ENCODE peak calls at places on chromosomes 4 and X, in nine cellular contexts. D is GM23248, E is OCI-LY7, C is hepatocyte, K is HCT116, T is MM.1S, G is SK-N-SH, J is neural progenitor cell, S is GM23338. B is an unnamed sample.

GRCh38 chrX:112784692-112785091 is 55.9 kb downstream of the AMOT start:
- DNase-seq in D (no peak), E (no peak), C (no peak), K (no peak), T (no peak), G (no peak), J (no peak), S (no peak), B (no peak)

GRCh38 chr4:8079031-8079885 is 79.4 kb downstream of the ABLIM2 start:
- DNase-seq in D (peak; percentile 13), E (no peak), C (peak; percentile 48), K (no peak), T (no peak), G (peak; percentile 77), J (no peak), S (no peak), B (no peak)

GRCh38 chr4:72899214-72899613 is 170.3 kb downstream of the COX18 start:
- DNase-seq in D (no peak), E (no peak), C (no peak), K (no peak), T (no peak), G (no peak), J (no peak), S (peak; percentile 58), B (no peak)

GRCh38 chr4:181181331-181181730 is 1061.9 kb upstream of the TENM3 start:
- DNase-seq in D (peak; percentile 0), E (no peak), C (no peak), K (no peak), T (no peak), G (no peak), J (no peak), S (no peak), B (no peak)

GRCh38 chr4:38868055-38868965 is 704 bp downstream of the FAM114A1 start:
- DNase-seq in D (peak; percentile 72), E (no peak), C (peak; percentile 54), K (no peak), T (no peak), G (no peak), J (peak; percentile 12), S (peak; percentile 44), B (no peak)

GRCh38 chrX:11965436-11965835 is 172.8 kb upstream of the FRMPD4 start:
- DNase-seq in D (no peak), E (no peak), C (no peak), K (no peak), T (no peak), G (no peak), J (no peak), S (no peak), B (no peak)

GRCh38 chr4:1056671-1057402 is 45.4 kb downstream of the FGFRL1 start:
- DNase-seq in D (no peak), E (no peak), C (no peak), K (no peak), T (no peak), G (no peak), J (no peak), S (no peak), B (no peak)

GRCh38 chrX:121308276-121308805 is 260.9 kb downstream of the GLUD2 start:
- DNase-seq in D (peak; percentile 81), E (peak; percentile 45), C (peak; percentile 47), K (peak; percentile 10), T (peak; percentile 87), G (peak; percentile 1), J (peak; percentile 56), S (peak; percentile 42), B (peak; percentile 51)

GRCh38 chr4:8162625-8163024 is 4.0 kb upstream of the ABLIM2 start:
- DNase-seq in D (no peak), E (peak; percentile 91), C (no peak), K (no peak), T (no peak), G (no peak), J (no peak), S (no peak), B (no peak)

GRCh38 chr4:92232566-92232965 is 71.2 kb upstream of the GRID2 start:
- DNase-seq in D (peak; percentile 18), E (no peak), C (no peak), K (no peak), T (no peak), G (no peak), J (no peak), S (no peak), B (peak; percentile 47)

GRCh38 chrX:17067534-17067933 is 121.1 kb downstream of the REPS2 start:
- DNase-seq in D (no peak), E (no peak), C (no peak), K (no peak), T (no peak), G (peak; percentile 15), J (no peak), S (no peak), B (no peak)

GRCh38 chrX:121987163-121987562 is 939.8 kb downstream of the GLUD2 start:
- DNase-seq in D (peak; percentile 64), E (no peak), C (no peak), K (no peak), T (no peak), G (peak; percentile 1), J (no peak), S (no peak), B (no peak)

GRCh38 chr4:55355555-55355954 is 9.5 kb downstream of the SRD5A3 start:
- DNase-seq in D (no peak), E (no peak), C (no peak), K (no peak), T (no peak), G (no peak), J (no peak), S (no peak), B (no peak)

GRCh38 chr4:105462610-105463009 is 11.3 kb downstream of the PPA2 start:
- DNase-seq in D (no peak), E (no peak), C (no peak), K (no peak), T (no peak), G (no peak), J (no peak), S (no peak), B (no peak)

GRCh38 chr4:183797041-183797444 is 108.1 kb upstream of the STOX2 start:
- DNase-seq in D (no peak), E (no peak), C (peak; percentile 35), K (no peak), T (no peak), G (no peak), J (peak; percentile 35), S (peak; percentile 33), B (no peak)

DNA sequence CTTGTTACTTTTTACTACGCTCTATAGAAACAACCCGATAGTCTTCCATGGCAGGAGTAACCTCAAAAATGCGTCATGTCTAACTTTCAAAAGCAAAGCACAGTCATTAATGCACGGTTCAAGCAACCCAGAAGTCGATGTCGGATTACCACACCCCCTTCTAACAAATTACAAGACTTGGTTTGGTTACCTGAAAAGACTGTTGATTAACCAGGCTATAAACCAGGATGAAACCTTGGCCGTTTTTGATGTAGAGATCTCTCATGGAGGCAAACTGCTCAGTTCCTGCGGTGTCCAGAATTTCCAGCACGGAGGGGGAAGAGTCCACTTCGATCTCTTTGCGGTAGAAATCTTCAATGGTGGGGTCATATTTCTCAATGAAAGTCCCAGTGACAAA is 2.4 kb downstream of the RAP2C start:
- DNase-seq in D (peak; percentile 61), E (no peak), C (peak; percentile 17), K (no peak), T (peak; percentile 29), G (no peak), J (peak; percentile 20), S (no peak), B (peak; percentile 27)
- H3K79me2 ChIP-seq in D (peaks cover 43% of the 10 kb centered on the region), E (peaks cover 27% of the 10 kb centered on the region), C (peaks cover 36% of the 10 kb centered on the region), K (peaks cover 40% of the 10 kb centered on the region), T (peaks cover 38% of the 10 kb centered on the region), G (peaks cover 45% of the 10 kb centered on the region), J (peaks cover 26% of the 10 kb centered on the region), S (peaks cover 19% of the 10 kb centered on the region), B (peaks cover 39% of the 10 kb centered on the region)

GRCh38 chr4:112652216-112652615 is 15.3 kb downstream of the LARP7 start:
- DNase-seq in D (no peak), E (no peak), C (no peak), K (no peak), T (no peak), G (no peak), J (peak; percentile 86), S (peak; percentile 97), B (no peak)
- TF ChIP-seq EZH2phosphoT487 in D (no peak), E (no peak), C (no peak), K (no peak), T (no peak), G (no peak), J (peak; percentile 37), S (no peak), B (no peak)

GRCh38 chrX:132025085-132025484 is 2.0 kb downstream of the STK26 start:
- DNase-seq in D (no peak), E (no peak), C (no peak), K (no peak), T (no peak), G (no peak), J (peak; percentile 41), S (no peak), B (peak; percentile 35)

GRCh38 chrX:132023896-132024386 is 839 bp downstream of the STK26 start:
- DNase-seq in D (no peak), E (peak; percentile 57), C (no peak), K (no peak), T (peak; percentile 35), G (no peak), J (peak; percentile 49), S (peak; percentile 60), B (peak; percentile 31)

GRCh38 chrX:132022115-132022862 is 813 bp upstream of the STK26 start:
- DNase-seq in D (peak; percentile 8), E (peak; percentile 31), C (no peak), K (no peak), T (peak; percentile 18), G (peak; percentile 19), J (no peak), S (peak; percentile 14), B (peak; percentile 44)

GRCh38 chrX:132022863-132023116 is 312 bp upstream of the STK26 start:
- DNase-seq in D (no peak), E (no peak), C (no peak), K (no peak), T (peak; percentile 15), G (no peak), J (no peak), S (no peak), B (no peak)

DNA sequence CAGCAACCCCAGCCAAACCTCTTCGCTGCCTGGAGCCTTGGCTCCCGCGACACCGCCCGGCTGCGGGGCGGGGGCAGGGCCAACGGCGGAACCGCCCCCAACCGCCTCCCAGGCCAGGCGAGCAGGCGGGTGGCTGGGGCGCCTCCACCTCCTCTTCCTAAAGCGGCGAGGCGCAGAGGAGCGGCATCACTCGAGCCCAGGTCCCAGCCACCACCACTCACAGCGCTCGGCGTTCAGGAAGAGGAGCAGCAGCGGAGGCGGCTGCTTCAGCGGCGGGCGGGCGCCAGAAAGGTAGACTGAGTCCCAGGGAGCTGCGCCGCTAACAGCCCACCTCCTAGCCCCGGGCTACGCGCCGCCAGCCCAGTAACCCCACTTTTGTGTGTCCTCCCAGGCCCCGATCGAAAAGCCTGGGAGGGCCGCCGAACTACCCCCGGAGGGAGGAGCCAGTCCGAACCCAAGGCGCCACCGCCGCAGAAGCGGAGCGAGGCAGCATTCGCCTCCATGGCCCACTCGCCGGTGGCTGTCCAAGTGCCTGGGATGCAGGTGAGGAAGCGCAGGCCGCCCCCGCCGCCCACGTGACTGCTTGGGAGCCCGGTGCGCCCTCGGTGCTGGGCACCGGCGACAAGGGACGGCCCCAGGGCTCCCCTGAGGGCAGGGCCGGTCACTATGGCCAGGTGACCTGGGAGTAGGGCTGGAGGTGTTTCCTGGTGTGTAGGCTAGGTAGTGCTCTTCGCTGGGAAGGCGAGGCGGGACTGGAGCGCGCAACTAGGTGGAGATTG is at the start of gene STK26:
- DNase-seq in D (peak; percentile 65), E (peak; percentile 82), C (peak; percentile 80), K (peak; percentile 43), T (peak; percentile 71), G (peak; percentile 77), J (peak; percentile 88), S (peak; percentile 77), B (peak; percentile 84)
- H3K79me2 ChIP-seq in D (no peaks in the 10 kb centered on the region), E (peaks cover 46% of the 10 kb centered on the region), C (peaks cover 25% of the 10 kb centered on the region), K (peaks cover 41% of the 10 kb centered on the region), T (peaks cover 43% of the 10 kb centered on the region), G (no peaks in the 10 kb centered on the region), J (peaks cover 48% of the 10 kb centered on the region), S (peaks cover 43% of the 10 kb centered on the region), B (peaks cover 49% of the 10 kb centered on the region)

GRCh38 chrX:30153881-30154260 is 61.5 kb upstream of the MAGEB2 start:
- DNase-seq in D (peak; percentile 1), E (no peak), C (no peak), K (no peak), T (no peak), G (no peak), J (peak; percentile 2), S (no peak), B (no peak)
- TF ChIP-seq EZH2phosphoT487 in D (no peak), E (no peak), C (no peak), K (no peak), T (no peak), G (no peak), J (no peak), S (no peak), B (no peak)